ENCODE peak calls at places on chromosome 17, in four cellular contexts. Z, S, T and V are unnamed samples.

GRCh38 chr17:21034350-21035235 is 8.2 kb downstream of the USP22 start:
- DNase-seq in S (no peak), T (no peak), Z (no peak), V (no peak)

GRCh38 chr17:44959821-44960523 is 8.1 kb downstream of the C1QL1 start:
- DNase-seq in S (no peak), T (no peak), Z (no peak), V (no peak)

GRCh38 chr17:49515196-49515770 is 20.2 kb downstream of the NGFR start:
- DNase-seq in T (no peak), Z (peak), S (peak), V (peak)

GRCh38 chr17:75430159-75430748 is 24.8 kb upstream of the GRB2 start:
- DNase-seq in Z (peak), S (peak), T (peak), V (no peak)

GRCh38 chr17:70699408-70699807 is 530.1 kb downstream of the KCNJ2 start:
- DNase-seq in T (no peak), Z (no peak), S (no peak), V (no peak)

GRCh38 chr17:38896373-38896954 is 26.6 kb downstream of the LASP1 start:
- DNase-seq in S (no peak), T (no peak), Z (no peak), V (peak)

GRCh38 chr17:10516065-10516464 is 2.3 kb downstream of the MYH1 start:
- DNase-seq in T (no peak), Z (no peak), S (no peak), V (peak)

GRCh38 chr17:34235389-34236028 is 19.6 kb upstream of the CCL2 start:
- DNase-seq in S (no peak), Z (no peak), T (no peak), V (peak)

DNA sequence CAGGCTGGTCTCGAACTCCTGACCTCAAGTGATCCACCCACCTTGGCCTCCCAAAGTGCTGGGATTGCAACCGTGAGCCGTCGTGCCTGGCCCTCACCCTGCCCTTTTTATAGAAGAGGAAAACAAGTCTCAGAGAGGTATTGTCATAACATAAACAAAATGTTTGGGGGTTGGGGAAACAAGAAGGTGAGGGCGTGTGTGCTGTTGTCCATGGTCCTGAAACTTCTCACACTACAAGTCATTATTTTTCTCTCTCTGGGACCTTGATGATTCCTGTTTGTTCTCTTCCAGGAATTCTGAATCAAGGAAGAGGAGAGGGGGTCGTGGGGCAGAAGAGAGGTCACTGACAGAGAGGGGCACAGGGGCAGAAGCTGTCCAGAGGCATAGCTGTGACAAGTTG is 160.2 kb upstream of the LHX1 start:
- DNase-seq in Z (no peak), T (no peak), S (no peak), V (peak)
- TF ChIP-seq MAX in Z (no peak), T (peak), S (no peak), V (no peak)

GRCh38 chr17:1228752-1229353 is 41.4 kb upstream of the BHLHA9 start:
- DNase-seq in Z (no peak), T (no peak), S (no peak), V (peak)

GRCh38 chr17:1227917-1228751 is 42.1 kb upstream of the BHLHA9 start:
- DNase-seq in S (no peak), T (no peak), Z (no peak), V (peak)

GRCh38 chr17:1231456-1231855 is 38.8 kb upstream of the BHLHA9 start:
- DNase-seq in S (no peak), Z (no peak), T (no peak), V (peak)

GRCh38 chr17:1229891-1230571 is 40.2 kb upstream of the BHLHA9 start:
- DNase-seq in T (no peak), S (no peak), Z (no peak), V (peak)

DNA sequence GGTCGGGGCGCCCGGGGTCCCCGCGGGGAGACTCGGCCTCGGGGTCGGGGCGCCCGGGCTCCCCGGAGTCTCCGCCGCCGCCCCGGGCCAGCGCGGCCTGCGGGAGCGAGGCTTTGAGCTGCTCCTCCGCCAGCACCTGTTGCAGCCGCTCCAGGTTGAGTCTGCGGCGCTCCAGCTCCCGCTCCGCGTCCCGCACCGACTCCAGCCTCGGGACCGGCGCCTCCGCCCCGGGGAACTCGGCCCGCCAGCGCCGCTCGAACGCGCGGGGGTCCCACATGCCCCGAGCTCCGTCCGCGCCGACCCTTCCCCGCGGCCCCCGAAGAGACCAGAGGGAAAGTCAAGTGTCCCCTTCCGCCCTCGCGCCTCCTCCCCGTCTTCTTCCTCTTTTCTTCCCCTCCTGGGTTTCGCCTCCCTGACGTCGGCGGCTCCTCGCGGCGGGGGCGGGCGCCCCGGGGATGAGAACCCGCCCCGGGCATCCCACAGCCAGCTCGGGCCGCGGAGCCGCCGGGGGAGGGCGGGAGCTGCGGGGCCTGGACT is 40.8 kb upstream of the BHLHA9 start:
- DNase-seq in T (no peak), S (no peak), Z (no peak), V (peak)
- TF ChIP-seq POLR2A in T (no peak), S (no peak), Z (peak), V (peak)

DNA sequence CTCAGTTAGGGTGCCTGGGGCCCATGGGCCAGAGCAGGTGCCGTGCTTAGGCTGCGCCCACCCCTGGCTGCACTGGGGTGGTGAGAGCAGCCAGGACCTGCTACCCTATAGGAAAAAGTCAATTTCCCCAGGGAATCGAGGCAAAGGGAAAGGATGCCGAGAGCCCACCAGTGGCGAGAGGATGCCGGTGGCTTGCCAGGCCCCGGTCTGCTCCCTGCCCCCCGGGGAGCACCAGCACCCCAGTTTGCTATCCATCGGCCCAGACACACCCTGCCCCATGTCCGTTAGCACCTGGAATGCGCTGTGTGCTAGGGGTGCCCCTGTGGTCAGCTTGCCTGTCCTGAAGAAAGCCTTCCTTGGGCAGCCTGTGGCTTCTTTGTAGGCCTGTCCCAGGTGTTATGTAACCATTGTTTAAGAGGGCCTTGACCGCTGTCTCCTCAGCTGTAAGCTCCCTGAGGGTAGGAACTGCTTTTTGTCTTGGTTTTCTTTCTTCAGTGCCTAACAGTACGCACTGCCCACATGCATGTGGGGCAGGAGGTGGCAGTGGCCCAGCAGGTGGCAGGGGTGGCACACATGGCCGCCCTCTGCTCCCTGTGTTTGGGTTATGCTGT is 40.8 kb downstream of the NT5M start:
- DNase-seq in Z (no peak), S (no peak), T (no peak), V (no peak)
- TF ChIP-seq MAX in Z (no peak), S (no peak), T (no peak), V (no peak)

GRCh38 chr17:77472837-77473214 is 332.1 kb downstream of the SEC14L1 start:
- DNase-seq in T (no peak), Z (no peak), S (no peak), V (peak)
- TF ChIP-seq POLR2A in T (no peak), Z (no peak), S (no peak), V (no peak)

GRCh38 chr17:72580321-72581127 is 459.7 kb downstream of the SOX9 start:
- DNase-seq in Z (peak), T (no peak), S (peak), V (no peak)
- TF ChIP-seq MAX in Z (peak), T (no peak), S (peak), V (no peak)

DNA sequence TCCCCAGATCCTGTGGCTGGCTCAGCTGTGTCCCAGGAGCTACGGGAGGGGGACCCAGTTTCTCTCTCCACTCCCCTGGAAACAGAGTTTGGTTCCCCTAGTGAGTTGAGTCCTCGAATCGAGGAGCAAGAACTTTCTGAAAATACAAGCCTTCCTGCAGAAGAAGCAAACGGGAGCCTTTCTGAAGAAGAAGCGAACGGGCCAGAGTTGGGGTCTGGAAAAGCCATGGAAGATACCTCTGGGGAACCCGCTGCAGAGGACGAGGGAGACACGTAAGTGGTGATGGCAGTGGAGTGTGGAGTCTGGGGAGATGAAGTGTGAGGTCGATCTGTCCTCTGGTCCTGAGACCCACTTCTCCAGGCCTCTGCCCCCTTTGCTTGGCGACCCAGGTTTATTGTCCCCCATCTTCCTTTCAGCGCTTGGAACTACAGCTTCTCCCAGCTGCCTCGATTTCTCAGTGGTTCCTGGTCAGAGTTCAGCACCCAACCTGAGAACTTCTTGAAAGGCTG is 585 bp downstream of the WRAP53 start:
- DNase-seq in S (no peak), Z (no peak), T (no peak), V (no peak)
- TF ChIP-seq POLR2A in S (no peak), Z (no peak), T (no peak), V (no peak)

GRCh38 chr17:4004517-4005295 is 40.5 kb upstream of the ATP2A3 start:
- DNase-seq in T (no peak), S (peak), Z (peak), V (peak)
- TF ChIP-seq MAX in T (peak), S (peak), Z (peak), V (peak)